ENCODE peak calls at places on chromosomes 11 and 22, in six cellular contexts. C is NCI-H460; B is GM20000; K is stimulated activated CD8-positive, alpha-beta memory T cell treated with anti-CD3 and anti-CD28 coated beads, Interleukin-15, amount 100 ng/mL, for 1 hour; O is CD4-positive, alpha-beta memory T cell; J is SHP77. V is an unnamed sample.

GRCh38 chr11:75939992-75940391 is 125.0 kb downstream of the UVRAG start:
- DNase-seq in C (no peak), B (no peak), K (no peak), O (no peak), J (no peak), V (no peak)

GRCh38 chr11:118634435-118635236 is 27.2 kb downstream of the PHLDB1 start:
- DNase-seq in C (no peak), B (no peak), K (no peak), O (no peak), J (peak; percentile 73), V (no peak)

GRCh38 chr11:58006940-58007339 is 16.7 kb upstream of the OR9Q1 start:
- DNase-seq in C (no peak), B (no peak), K (no peak), O (no peak), J (no peak), V (peak; percentile 50)

GRCh38 chr11:19766206-19766605 is 53.6 kb downstream of the NAV2 start:
- DNase-seq in C (no peak), B (no peak), K (no peak), O (no peak), J (no peak), V (peak; percentile 22)

GRCh38 chr11:34342008-34342533 is 15.7 kb downstream of the ABTB2 start:
- DNase-seq in C (no peak), B (no peak), K (no peak), O (no peak), J (no peak), V (no peak)

GRCh38 chr11:46363031-46363407 is 15.8 kb downstream of the DGKZ start:
- DNase-seq in C (no peak), B (no peak), K (no peak), O (no peak), J (peak; percentile 70), V (peak; percentile 67)

GRCh38 chr11:132604446-132604845 is 927.9 kb downstream of the OPCML start:
- DNase-seq in C (no peak), B (no peak), K (no peak), O (no peak), J (no peak), V (peak; percentile 82)

GRCh38 chr11:56911312-56911711 is 77.4 kb upstream of the OR5AK2 start:
- DNase-seq in C (no peak), B (no peak), K (no peak), O (no peak), J (no peak), V (no peak)

GRCh38 chr22:24801906-24802504 is 4.0 kb upstream of the SGSM1 start:
- DNase-seq in C (no peak), B (no peak), K (no peak), O (no peak), J (no peak), V (no peak)

GRCh38 chr22:17235861-17236260 is 16.6 kb upstream of the ADA2 start:
- DNase-seq in C (no peak), B (no peak), K (no peak), O (no peak), J (no peak), V (no peak)

GRCh38 chr22:31951201-31952093 is 7.1 kb downstream of the YWHAH start:
- DNase-seq in C (no peak), B (no peak), K (no peak), O (no peak), J (no peak), V (no peak)

GRCh38 chr22:25169278-25170031 is 30.2 kb upstream of the CRYBB3 start:
- DNase-seq in C (no peak), B (no peak), K (no peak), O (no peak), J (no peak), V (no peak)

GRCh38 chr22:26513852-26514251 is 1.6 kb upstream of the TFIP11 start:
- DNase-seq in C (no peak), B (no peak), K (no peak), O (no peak), J (no peak), V (no peak)

GRCh38 chr11:117097567-117098268 is 510 bp downstream of the SIK3 start:
- DNase-seq in C (no peak), B (peak; percentile 54), K (no peak), O (peak; percentile 44), J (no peak), V (peak; percentile 34)

GRCh38 chr11:47916361-47916841 is 64.0 kb upstream of the PTPRJ start:
- DNase-seq in C (no peak), B (no peak), K (no peak), O (no peak), J (no peak), V (no peak)

GRCh38 chr11:78975081-78975480 is 400.4 kb upstream of the NARS2 start:
- DNase-seq in C (no peak), B (no peak), K (no peak), O (no peak), J (no peak), V (no peak)

GRCh38 chr11:17719028-17719939 is at the start of gene MYOD1:
- DNase-seq in C (no peak), B (no peak), K (no peak), O (no peak), J (no peak), V (peak; percentile 25)

GRCh38 chr11:134050541-134051383 is 18.1 kb upstream of the JAM3 start:
- DNase-seq in C (peak; percentile 33), B (peak; percentile 89), K (peak; percentile 49), O (peak; percentile 68), J (peak; percentile 94), V (peak; percentile 67)

GRCh38 chr22:29456211-29456671 is 17.9 kb downstream of the RFPL1 start:
- DNase-seq in C (no peak), B (no peak), K (no peak), O (no peak), J (no peak), V (no peak)

GRCh38 chr11:97743205-97743742 is 1277.5 kb upstream of the CNTN5 start:
- DNase-seq in C (no peak), B (no peak), K (no peak), O (no peak), J (no peak), V (no peak)

GRCh38 chr22:46737976-46738641 is at the start of gene CERK:
- DNase-seq in C (peak; percentile 33), B (peak; percentile 93), K (no peak), O (peak; percentile 64), J (peak; percentile 72), V (peak; percentile 76)

GRCh38 chr11:102924851-102925380 is 30.6 kb downstream of the MMP13 start:
- DNase-seq in C (no peak), B (no peak), K (no peak), O (no peak), J (no peak), V (peak; percentile 64)

GRCh38 chr11:72543849-72544535 is 109.7 kb upstream of the CLPB start:
- DNase-seq in C (no peak), B (no peak), K (no peak), O (no peak), J (no peak), V (no peak)

GRCh38 chr22:19875531-19876313 is 21.0 kb upstream of the GNB1L start:
- DNase-seq in C (peak; percentile 47), B (no peak), K (no peak), O (no peak), J (no peak), V (no peak)

GRCh38 chr11:63667993-63668392 is 3.2 kb downstream of the ATL3 start:
- DNase-seq in C (peak; percentile 49), B (no peak), K (no peak), O (no peak), J (no peak), V (peak; percentile 95)

GRCh38 chr11:110948112-110948511 is 235.9 kb upstream of the ARHGAP20 start:
- DNase-seq in C (no peak), B (no peak), K (no peak), O (no peak), J (no peak), V (no peak)

GRCh38 chr11:28863422-28863821 is 755.2 kb downstream of the METTL15 start:
- DNase-seq in C (no peak), B (no peak), K (no peak), O (no peak), J (no peak), V (no peak)

GRCh38 chr11:119758291-119758690 is 29.3 kb upstream of the NECTIN1 start:
- DNase-seq in C (no peak), B (no peak), K (no peak), O (no peak), J (no peak), V (peak; percentile 23)

GRCh38 chr22:40533712-40534378 is 102.7 kb downstream of the MRTFA start:
- DNase-seq in C (no peak), B (peak; percentile 81), K (peak; percentile 24), O (peak; percentile 77), J (no peak), V (peak; percentile 83)

GRCh38 chr11:132131962-132132361 is 761.5 kb downstream of the NTM start:
- DNase-seq in C (no peak), B (no peak), K (no peak), O (no peak), J (no peak), V (no peak)

GRCh38 chr11:56531856-56532255 is 11.2 kb downstream of the OR5M11 start:
- DNase-seq in C (no peak), B (no peak), K (no peak), O (no peak), J (no peak), V (no peak)

GRCh38 chr22:47307812-47308211 is 545.4 kb downstream of the TBC1D22A start:
- DNase-seq in C (no peak), B (no peak), K (no peak), O (no peak), J (no peak), V (no peak)

GRCh38 chr11:25691959-25692358 is 640.0 kb upstream of the ANO3 start:
- DNase-seq in C (no peak), B (no peak), K (no peak), O (no peak), J (no peak), V (no peak)

GRCh38 chr11:130523609-130524008 is 75.2 kb downstream of the ADAMTS15 start:
- DNase-seq in C (no peak), B (no peak), K (no peak), O (no peak), J (no peak), V (peak; percentile 87)

V was measured in EL.